ENCODE peak calls at places on chromosomes 12 and 14, in five cellular contexts. G is NCI-H1694, X is germinal center, E is DMS153, O is kidney tubule cell. J is an unnamed sample.

GRCh38 chr14:35370969-35371368 is 33.6 kb downstream of the NFKBIA start:
- DNase-seq in X (no peak), G (no peak), E (no peak), O (no peak), J (no peak)

GRCh38 chr12:80778005-80778541 is 61.4 kb downstream of the MYF5 start:
- DNase-seq in E (peak; percentile 95), X (no peak), O (peak; percentile 94), G (peak; percentile 58), J (peak; percentile 63)

GRCh38 chr14:103230021-103230420 is 104.0 kb upstream of the EIF5 start:
- DNase-seq in G (no peak), O (no peak), X (no peak), E (no peak), J (no peak)

GRCh38 chr14:98379829-98380228 is 892.2 kb downstream of the BCL11B start:
- DNase-seq in X (no peak), G (no peak), E (no peak), O (no peak), J (no peak)

GRCh38 chr14:56659964-56660551 is 80.5 kb downstream of the TMEM260 start:
- DNase-seq in O (peak; percentile 41), X (peak; percentile 29), E (peak; percentile 39), G (peak; percentile 70), J (no peak)

GRCh38 chr14:105419055-105419304 is 647 bp upstream of the MTA1 start:
- DNase-seq in E (no peak), X (no peak), G (no peak), O (no peak), J (no peak)

GRCh38 chr12:43576162-43576561 is 24.2 kb upstream of the ADAMTS20 start:
- DNase-seq in G (no peak), O (no peak), E (no peak), X (no peak), J (no peak)

GRCh38 chr14:58955294-58955821 is 233.1 kb upstream of the DAAM1 start:
- DNase-seq in E (no peak), G (no peak), X (no peak), O (peak; percentile 10), J (no peak)

GRCh38 chr14:89425931-89426330 is 8.9 kb upstream of the FOXN3 start:
- DNase-seq in O (peak; percentile 94), X (no peak), G (no peak), E (no peak), J (no peak)

GRCh38 chr12:123131291-123131831 is 19.5 kb downstream of the PITPNM2 start:
- DNase-seq in G (peak; percentile 42), O (no peak), E (no peak), X (no peak), J (no peak)

GRCh38 chr14:21528381-21529348 is 2.5 kb upstream of the SALL2 start:
- DNase-seq in O (no peak), G (no peak), E (no peak), X (no peak), J (no peak)

GRCh38 chr14:50775357-50775756 is 55.6 kb downstream of the NIN start:
- DNase-seq in E (no peak), O (peak; percentile 93), X (no peak), G (no peak), J (no peak)

GRCh38 chr14:52080171-52080800 is 11.4 kb upstream of the NID2 start:
- DNase-seq in X (no peak), E (no peak), O (peak; percentile 77), G (no peak), J (no peak)

GRCh38 chr14:70032447-70032846 is 153.2 kb downstream of the SMOC1 start:
- DNase-seq in X (no peak), G (no peak), E (no peak), O (peak; percentile 73), J (no peak)

GRCh38 chr12:89603678-89604077 is 77.8 kb upstream of the POC1B start:
- DNase-seq in E (no peak), O (no peak), X (no peak), G (no peak), J (no peak)

GRCh38 chr12:12823308-12823707 is 10.2 kb downstream of the DDX47 start:
- DNase-seq in O (peak; percentile 80), X (no peak), E (no peak), G (no peak), J (no peak)

GRCh38 chr14:77882631-77883030 is 82.7 kb downstream of the ADCK1 start:
- DNase-seq in O (no peak), E (no peak), G (no peak), X (no peak), J (no peak)

GRCh38 chr12:12543959-12544358 is 18.7 kb downstream of the DUSP16 start:
- DNase-seq in O (no peak), G (no peak), E (no peak), X (no peak), J (no peak)

GRCh38 chr14:93543766-93544165 is 113.0 kb downstream of the UNC79 start:
- DNase-seq in X (no peak), E (no peak), O (peak; percentile 30), G (peak; percentile 62), J (no peak)

GRCh38 chr12:16766736-16767135 is 160.8 kb upstream of the LMO3 start:
- DNase-seq in G (no peak), X (no peak), E (no peak), O (no peak), J (no peak)

GRCh38 chr12:106080111-106080732 is 58.5 kb downstream of the NUAK1 start:
- DNase-seq in O (peak; percentile 13), E (no peak), G (no peak), X (no peak), J (no peak)

GRCh38 chr14:55512421-55512820 is 67.6 kb upstream of the KTN1 start:
- DNase-seq in E (no peak), G (no peak), O (no peak), X (no peak), J (no peak)

GRCh38 chr14:97180304-97181200 is 383.4 kb downstream of the VRK1 start:
- DNase-seq in E (no peak), O (peak; percentile 77), G (no peak), X (no peak), J (no peak)

GRCh38 chr12:69534389-69534822 is 50.9 kb upstream of the CCT2 start:
- DNase-seq in O (peak; percentile 97), X (no peak), G (no peak), E (no peak), J (no peak)

GRCh38 chr12:27703720-27704452 is 6.7 kb upstream of the MRPS35 start:
- DNase-seq in O (peak; percentile 77), G (peak; percentile 92), E (peak; percentile 2), X (peak; percentile 36), J (no peak)

J was measured in right lobe of liver.